ENCODE peak calls at places on chromosomes 6 and 20, in seven cellular contexts. One of them, this sample, is unnamed.

GRCh38 chr20:47905628-47906487 is 120.6 kb upstream of the SULF2 start:
- DNase-seq in Peyer's patch: no peak
- DNase-seq in left ventricle myocardium inferior: no peak
- DNase-seq in stomach: no peak
- DNase-seq in A172: no peak
- DNase-seq in A549: no peak
- DNase-seq in GM23338: no peak
- DNase-seq in this sample: no peak

GRCh38 chr6:108156180-108156937 is 9.5 kb upstream of the NR2E1 start:
- DNase-seq in GM23338: peak; percentile 61
- DNase-seq in Peyer's patch: no peak
- DNase-seq in left ventricle myocardium inferior: no peak
- DNase-seq in A549: no peak
- DNase-seq in A172: no peak
- DNase-seq in stomach: no peak
- DNase-seq in this sample: no peak

GRCh38 chr6:121515615-121516265 is 80.3 kb downstream of the GJA1 start:
- DNase-seq in Peyer's patch: no peak
- DNase-seq in A549: no peak
- DNase-seq in stomach: no peak
- DNase-seq in left ventricle myocardium inferior: no peak
- DNase-seq in A172: peak; percentile 58
- DNase-seq in GM23338: no peak
- DNase-seq in this sample: no peak

GRCh38 chr20:1422756-1423155 is 29.9 kb upstream of the FKBP1A start:
- DNase-seq in A549: no peak
- DNase-seq in left ventricle myocardium inferior: no peak
- DNase-seq in A172: peak; percentile 55
- DNase-seq in GM23338: no peak
- DNase-seq in Peyer's patch: no peak
- DNase-seq in stomach: no peak
- DNase-seq in this sample: no peak

GRCh38 chr6:14292119-14292518 is 174.5 kb downstream of the CD83 start:
- DNase-seq in Peyer's patch: no peak
- DNase-seq in A172: no peak
- DNase-seq in stomach: no peak
- DNase-seq in A549: no peak
- DNase-seq in GM23338: no peak
- DNase-seq in left ventricle myocardium inferior: no peak
- DNase-seq in this sample: no peak

GRCh38 chr20:33568378-33569289 is 78.7 kb downstream of the CBFA2T2 start:
- DNase-seq in stomach: no peak
- DNase-seq in left ventricle myocardium inferior: peak; percentile 44
- DNase-seq in A549: no peak
- DNase-seq in Peyer's patch: no peak
- DNase-seq in GM23338: peak; percentile 97
- DNase-seq in A172: no peak
- DNase-seq in this sample: no peak

GRCh38 chr6:149043476-149044130 is 273.9 kb upstream of the TAB2 start:
- DNase-seq in stomach: no peak
- DNase-seq in left ventricle myocardium inferior: no peak
- DNase-seq in Peyer's patch: no peak
- DNase-seq in A549: peak; percentile 66
- DNase-seq in GM23338: peak; percentile 72
- DNase-seq in A172: no peak
- DNase-seq in this sample: no peak

GRCh38 chr6:110337481-110337880 is 20.7 kb downstream of the METTL24 start:
- DNase-seq in A549: no peak
- DNase-seq in Peyer's patch: no peak
- DNase-seq in A172: no peak
- DNase-seq in stomach: no peak
- DNase-seq in GM23338: no peak
- DNase-seq in left ventricle myocardium inferior: no peak
- DNase-seq in this sample: no peak

GRCh38 chr6:135586844-135587243 is 89.3 kb upstream of the AHI1 start:
- DNase-seq in left ventricle myocardium inferior: no peak
- DNase-seq in Peyer's patch: no peak
- DNase-seq in A549: no peak
- DNase-seq in stomach: no peak
- DNase-seq in A172: peak; percentile 41
- DNase-seq in GM23338: no peak
- DNase-seq in this sample: no peak

GRCh38 chr6:159131709-159132108 is 37.5 kb upstream of the FNDC1 start:
- DNase-seq in A549: no peak
- DNase-seq in stomach: no peak
- DNase-seq in GM23338: no peak
- DNase-seq in Peyer's patch: no peak
- DNase-seq in A172: no peak
- DNase-seq in left ventricle myocardium inferior: no peak
- DNase-seq in this sample: no peak

GRCh38 chr20:23178806-23179205 is 92.7 kb upstream of the CD93 start:
- DNase-seq in Peyer's patch: no peak
- DNase-seq in left ventricle myocardium inferior: no peak
- DNase-seq in stomach: no peak
- DNase-seq in A172: no peak
- DNase-seq in GM23338: no peak
- DNase-seq in A549: no peak
- DNase-seq in this sample: no peak

GRCh38 chr6:7953753-7954152 is 43.2 kb upstream of the TXNDC5 start:
- DNase-seq in A549: no peak
- DNase-seq in GM23338: no peak
- DNase-seq in stomach: no peak
- DNase-seq in A172: no peak
- DNase-seq in Peyer's patch: no peak
- DNase-seq in left ventricle myocardium inferior: no peak
- DNase-seq in this sample: no peak

GRCh38 chr6:122184260-122184934 is 215.1 kb upstream of the HSF2 start:
- DNase-seq in Peyer's patch: no peak
- DNase-seq in A549: peak; percentile 26
- DNase-seq in A172: no peak
- DNase-seq in left ventricle myocardium inferior: no peak
- DNase-seq in stomach: no peak
- DNase-seq in GM23338: no peak
- DNase-seq in this sample: no peak

GRCh38 chr20:63381781-63382431 is 20.8 kb upstream of the CHRNA4 start:
- DNase-seq in Peyer's patch: no peak
- DNase-seq in left ventricle myocardium inferior: no peak
- DNase-seq in GM23338: peak; percentile 69
- DNase-seq in A549: no peak
- DNase-seq in A172: no peak
- DNase-seq in stomach: no peak
- DNase-seq in this sample: peak; percentile 91

GRCh38 chr20:32327087-32327681 is 30.9 kb upstream of the ASXL1 start:
- DNase-seq in Peyer's patch: no peak
- DNase-seq in GM23338: no peak
- DNase-seq in A549: no peak
- DNase-seq in left ventricle myocardium inferior: no peak
- DNase-seq in stomach: no peak
- DNase-seq in A172: peak; percentile 48
- DNase-seq in this sample: no peak

GRCh38 chr20:50987493-50988210 is 29.0 kb downstream of the MOCS3 start:
- DNase-seq in stomach: peak; percentile 71
- DNase-seq in left ventricle myocardium inferior: no peak
- DNase-seq in A172: peak; percentile 90
- DNase-seq in Peyer's patch: peak; percentile 62
- DNase-seq in A549: peak; percentile 92
- DNase-seq in GM23338: peak; percentile 95
- DNase-seq in this sample: peak; percentile 80

GRCh38 chr20:57990396-57990987 is 238.0 kb downstream of the ANKRD60 start:
- DNase-seq in A549: no peak
- DNase-seq in GM23338: no peak
- DNase-seq in stomach: no peak
- DNase-seq in left ventricle myocardium inferior: no peak
- DNase-seq in A172: peak; percentile 55
- DNase-seq in Peyer's patch: no peak
- DNase-seq in this sample: no peak

GRCh38 chr6:82741325-82741995 is 324.2 kb downstream of the UBE3D start:
- DNase-seq in left ventricle myocardium inferior: no peak
- DNase-seq in A549: no peak
- DNase-seq in Peyer's patch: no peak
- DNase-seq in GM23338: no peak
- DNase-seq in A172: no peak
- DNase-seq in stomach: no peak
- DNase-seq in this sample: no peak

GRCh38 chr6:1016329-1017302 is 295.3 kb upstream of the FOXQ1 start:
- DNase-seq in A172: no peak
- DNase-seq in stomach: no peak
- DNase-seq in left ventricle myocardium inferior: no peak
- DNase-seq in A549: no peak
- DNase-seq in GM23338: no peak
- DNase-seq in Peyer's patch: no peak
- DNase-seq in this sample: no peak

GRCh38 chr6:88294702-88295101 is 128.6 kb upstream of the CNR1 start:
- DNase-seq in Peyer's patch: no peak
- DNase-seq in GM23338: no peak
- DNase-seq in left ventricle myocardium inferior: no peak
- DNase-seq in A549: no peak
- DNase-seq in A172: no peak
- DNase-seq in stomach: no peak
- DNase-seq in this sample: no peak

GRCh38 chr6:42050897-42051653 is 751 bp downstream of the TAF8 start:
- DNase-seq in Peyer's patch: no peak
- DNase-seq in A549: no peak
- DNase-seq in A172: no peak
- DNase-seq in GM23338: no peak
- DNase-seq in stomach: no peak
- DNase-seq in left ventricle myocardium inferior: no peak
- DNase-seq in this sample: no peak

GRCh38 chr6:52284460-52285173 is at the start of gene MCM3:
- DNase-seq in Peyer's patch: peak; percentile 96
- DNase-seq in A549: peak; percentile 98
- DNase-seq in left ventricle myocardium inferior: peak; percentile 96
- DNase-seq in GM23338: peak; percentile 100
- DNase-seq in stomach: peak; percentile 97
- DNase-seq in A172: peak; percentile 99
- DNase-seq in this sample: peak; percentile 83

GRCh38 chr20:31608256-31608980 is 3.3 kb downstream of the ID1 start:
- DNase-seq in stomach: peak; percentile 92
- DNase-seq in left ventricle myocardium inferior: peak; percentile 80
- DNase-seq in GM23338: peak; percentile 100
- DNase-seq in A549: peak; percentile 98
- DNase-seq in Peyer's patch: no peak
- DNase-seq in A172: peak; percentile 84
- DNase-seq in this sample: peak; percentile 96

GRCh38 chr20:12051206-12052163 is 133.8 kb downstream of the BTBD3 start:
- DNase-seq in GM23338: no peak
- DNase-seq in A549: no peak
- DNase-seq in A172: no peak
- DNase-seq in Peyer's patch: no peak
- DNase-seq in left ventricle myocardium inferior: no peak
- DNase-seq in stomach: no peak
- DNase-seq in this sample: no peak

GRCh38 chr6:82738773-82739172 is 326.9 kb downstream of the UBE3D start:
- DNase-seq in GM23338: no peak
- DNase-seq in stomach: no peak
- DNase-seq in A549: no peak
- DNase-seq in A172: no peak
- DNase-seq in Peyer's patch: no peak
- DNase-seq in left ventricle myocardium inferior: no peak
- DNase-seq in this sample: no peak

GRCh38 chr20:44709380-44709779 is 5.8 kb upstream of the CCN5 start:
- DNase-seq in A172: no peak
- DNase-seq in Peyer's patch: no peak
- DNase-seq in A549: no peak
- DNase-seq in stomach: peak; percentile 43
- DNase-seq in left ventricle myocardium inferior: no peak
- DNase-seq in GM23338: no peak
- DNase-seq in this sample: no peak

GRCh38 chr6:151805286-151805840 is 2.1 kb upstream of the ESR1 start:
- DNase-seq in A549: no peak
- DNase-seq in stomach: no peak
- DNase-seq in Peyer's patch: no peak
- DNase-seq in GM23338: peak; percentile 6
- DNase-seq in left ventricle myocardium inferior: peak; percentile 16
- DNase-seq in A172: no peak
- DNase-seq in this sample: no peak

GRCh38 chr6:36621371-36621855 is 27.3 kb downstream of the SRSF3 start:
- DNase-seq in stomach: peak; percentile 2
- DNase-seq in left ventricle myocardium inferior: no peak
- DNase-seq in GM23338: no peak
- DNase-seq in A172: no peak
- DNase-seq in Peyer's patch: no peak
- DNase-seq in A549: no peak
- DNase-seq in this sample: no peak

GRCh38 chr20:47427746-47428145 is 71.2 kb upstream of the ZMYND8 start:
- DNase-seq in left ventricle myocardium inferior: no peak
- DNase-seq in A172: no peak
- DNase-seq in Peyer's patch: no peak
- DNase-seq in stomach: no peak
- DNase-seq in A549: no peak
- DNase-seq in GM23338: no peak
- DNase-seq in this sample: no peak

GRCh38 chr6:4647414-4648365 is 128.5 kb upstream of the CDYL start:
- DNase-seq in left ventricle myocardium inferior: peak; percentile 77
- DNase-seq in stomach: peak; percentile 72
- DNase-seq in A549: peak; percentile 81
- DNase-seq in Peyer's patch: no peak
- DNase-seq in A172: peak; percentile 71
- DNase-seq in GM23338: peak; percentile 91
- DNase-seq in this sample: peak; percentile 13

GRCh38 chr6:150293423-150294280 is 75.2 kb upstream of the IYD start:
- DNase-seq in left ventricle myocardium inferior: no peak
- DNase-seq in A172: peak; percentile 76
- DNase-seq in stomach: no peak
- DNase-seq in GM23338: no peak
- DNase-seq in A549: peak; percentile 26
- DNase-seq in Peyer's patch: no peak
- DNase-seq in this sample: no peak

This sample was measured in HuH-7.5.